ENCODE peak calls at places on chromosomes 2 and 18, in eight cellular contexts. B is activated T-cell treated with anti-CD3 and anti-CD28 coated beads, Interleukin-2, amount 50 U/mL, for 1 hour; O is GM13976; X is hypothalamus; F is H4; W is AG04450; Y is lower lobe of right lung; K is pons. Q is an unnamed sample.

GRCh38 chr2:222866358-222866960 is 5.6 kb downstream of the ACSL3 start:
- DNase-seq in O (no peak), Y (no peak), F (no peak), W (no peak), K (no peak), B (no peak), X (no peak), Q (no peak)

GRCh38 chr18:48902856-48903601 is 47.7 kb downstream of the SMAD7 start:
- DNase-seq in B (peak), K (peak), X (no peak), W (no peak), F (no peak), Y (no peak), O (no peak), Q (no peak)

GRCh38 chr2:19178175-19178574 is 180.2 kb downstream of the OSR1 start:
- DNase-seq in Y (no peak), K (no peak), F (no peak), B (no peak), X (no peak), W (no peak), O (no peak), Q (no peak)

GRCh38 chr2:24024018-24024417 is 14.1 kb downstream of the MFSD2B start:
- DNase-seq in F (no peak), X (no peak), B (no peak), Y (peak), K (no peak), W (no peak), O (no peak), Q (no peak)

GRCh38 chr2:240124651-240125030 is 11.5 kb downstream of the COPS9 start:
- DNase-seq in Y (peak), F (no peak), K (no peak), B (no peak), W (no peak), X (no peak), O (peak), Q (no peak)

GRCh38 chr2:75602724-75603342 is 42.1 kb upstream of the EVA1A start:
- DNase-seq in Y (peak), W (no peak), O (no peak), F (peak), X (no peak), B (no peak), K (no peak), Q (peak)

GRCh38 chr2:161124186-161124585 is 36.0 kb upstream of the TANK start:
- DNase-seq in W (no peak), B (no peak), X (no peak), F (no peak), K (no peak), Y (no peak), O (no peak), Q (no peak)

GRCh38 chr2:155830817-155831579 is 501.5 kb downstream of the NR4A2 start:
- DNase-seq in K (no peak), W (no peak), F (no peak), Y (no peak), X (no peak), O (no peak), B (no peak), Q (no peak)

GRCh38 chr2:148701877-148702276 is 57.3 kb downstream of the EPC2 start:
- DNase-seq in W (no peak), B (no peak), O (no peak), Y (no peak), X (no peak), K (no peak), F (no peak), Q (no peak)

GRCh38 chr2:130807659-130808385 is 28.9 kb upstream of the ARHGEF4 start:
- DNase-seq in Y (no peak), W (no peak), K (no peak), B (no peak), O (no peak), X (no peak), F (no peak), Q (no peak)

GRCh38 chr2:216104691-216105090 is 4.5 kb upstream of the XRCC5 start:
- DNase-seq in W (no peak), B (no peak), O (no peak), X (no peak), F (no peak), Y (no peak), K (peak), Q (no peak)

GRCh38 chr18:30491815-30492551 is 550.6 kb downstream of the DSC3 start:
- DNase-seq in X (no peak), F (no peak), W (no peak), K (no peak), O (no peak), B (no peak), Y (no peak), Q (no peak)

GRCh38 chr18:52694804-52695203 is 354.8 kb downstream of the DCC start:
- DNase-seq in B (no peak), Y (no peak), F (no peak), O (no peak), X (no peak), W (no peak), K (peak), Q (no peak)

GRCh38 chr2:40244251-40245010 is 207.5 kb downstream of the SLC8A1 start:
- DNase-seq in K (peak), F (peak), W (no peak), O (peak), B (no peak), Y (peak), X (no peak), Q (peak)

GRCh38 chr2:37080231-37080630 is 3.9 kb downstream of the HEATR5B start:
- DNase-seq in K (no peak), Y (no peak), W (no peak), F (no peak), O (no peak), B (no peak), X (no peak), Q (no peak)

GRCh38 chr18:37524139-37524538 is 41.5 kb downstream of the CELF4 start:
- DNase-seq in B (no peak), Y (no peak), W (no peak), O (no peak), K (no peak), F (no peak), X (no peak), Q (no peak)